ENCODE peak calls at places on chromosomes 16 and 17, in seven cellular contexts. C is SK-MEL-5, T is NCI-H1092, X is H7, W is mesendoderm, S is renal cortical epithelial cell, O is RCC 7860. R is an unnamed sample.
A peak's percentile ranks its signal among the peaks of the same experiment; 100 is the strongest.

GRCh38 chr17:62931101-62931500 is 34.9 kb upstream of the TANC2 start:
- DNase-seq in C (no peak), T (no peak), X (no peak), W (no peak), S (peak; percentile 19), O (no peak), R (no peak)

GRCh38 chr17:47902039-47902744 is 6.2 kb downstream of the SP2 start:
- DNase-seq in C (no peak), T (no peak), X (peak; percentile 85), W (peak; percentile 91), S (no peak), O (no peak), R (no peak)

GRCh38 chr16:5186381-5186903 is 88.8 kb upstream of the EEF2KMT start:
- DNase-seq in C (no peak), T (no peak), X (no peak), W (no peak), S (no peak), O (no peak), R (no peak)

GRCh38 chr16:84283314-84284167 is 11.1 kb upstream of the WFDC1 start:
- DNase-seq in C (no peak), T (no peak), X (peak; percentile 71), W (no peak), S (no peak), O (no peak), R (no peak)

GRCh38 chr17:35479271-35479670 is 30.7 kb upstream of the SLFN13 start:
- DNase-seq in C (no peak), T (no peak), X (no peak), W (no peak), S (no peak), O (no peak), R (no peak)

GRCh38 chr16:88847654-88848053 is 9.1 kb downstream of the GALNS start:
- DNase-seq in C (no peak), T (no peak), X (no peak), W (no peak), S (no peak), O (no peak), R (no peak)

GRCh38 chr16:57071840-57072541 is 20.4 kb upstream of the CPNE2 start:
- DNase-seq in C (no peak), T (no peak), X (no peak), W (no peak), S (peak; percentile 44), O (no peak), R (no peak)

GRCh38 chr16:6682142-6682811 is 650.4 kb upstream of the RBFOX1 start:
- DNase-seq in C (peak; percentile 82), T (no peak), X (peak; percentile 66), W (peak; percentile 84), S (no peak), O (no peak), R (peak; percentile 64)

GRCh38 chr17:76138234-76138895 is 2.7 kb downstream of the FOXJ1 start:
- DNase-seq in C (no peak), T (peak; percentile 16), X (peak; percentile 90), W (peak; percentile 66), S (peak; percentile 68), O (peak; percentile 66), R (no peak)

GRCh38 chr16:74563828-74564263 is 43.1 kb downstream of the GLG1 start:
- DNase-seq in C (no peak), T (no peak), X (no peak), W (peak; percentile 25), S (peak; percentile 76), O (peak; percentile 76), R (no peak)

GRCh38 chr17:36937001-36937960 is at the start of gene LHX1:
- DNase-seq in C (no peak), T (no peak), X (peak; percentile 87), W (no peak), S (no peak), O (no peak), R (no peak)

GRCh38 chr17:19771971-19772630 is 24.0 kb upstream of the ALDH3A1 start:
- DNase-seq in C (no peak), T (no peak), X (no peak), W (no peak), S (no peak), O (no peak), R (no peak)

GRCh38 chr16:7037491-7037890 is 295.2 kb upstream of the RBFOX1 start:
- DNase-seq in C (no peak), T (no peak), X (no peak), W (no peak), S (no peak), O (no peak), R (no peak)

GRCh38 chr17:34633351-34633750 is 54.0 kb downstream of the TMEM132E start:
- DNase-seq in C (no peak), T (peak; percentile 25), X (peak; percentile 85), W (peak; percentile 31), S (no peak), O (no peak), R (no peak)

GRCh38 chr17:81519284-81520020 is 6.9 kb upstream of the ACTG1 start:
- DNase-seq in C (no peak), T (no peak), X (peak; percentile 93), W (peak; percentile 75), S (no peak), O (peak; percentile 47), R (no peak)